ENCODE peak calls at places on chromosome 2, in four cellular contexts. U is ELR, E is D341Med, J is cerebellar nuclear complex. O is an unnamed sample.

GRCh38 chr2:215441560-215442391 is 5.9 kb upstream of the FN1 start:
- DNase-seq in U (peak), J (no peak), E (no peak), O (peak)

GRCh38 chr2:20513946-20514345 is 67.1 kb downstream of the RHOB start:
- DNase-seq in J (no peak), U (no peak), E (no peak), O (no peak)

GRCh38 chr2:238498691-238499295 is 72.1 kb downstream of the ASB1 start:
- DNase-seq in J (no peak), U (no peak), E (no peak), O (no peak)

GRCh38 chr2:56009758-56010534 is 86.4 kb upstream of the EFEMP1 start:
- DNase-seq in E (no peak), U (peak), J (no peak), O (peak)

GRCh38 chr2:10864888-10865551 is 46.7 kb upstream of the KCNF1 start:
- DNase-seq in J (no peak), E (no peak), U (no peak), O (no peak)

GRCh38 chr2:102235491-102235890 is 48.7 kb downstream of the IL1RL2 start:
- DNase-seq in J (no peak), U (peak), E (no peak), O (peak)

GRCh38 chr2:12080360-12080759 is 333.9 kb downstream of the LPIN1 start:
- DNase-seq in E (no peak), J (no peak), U (no peak), O (no peak)

GRCh38 chr2:130967020-130967495 is 126.2 kb downstream of the FAM168B start:
- DNase-seq in U (no peak), E (no peak), J (no peak), O (no peak)

GRCh38 chr2:25204190-25204838 is 35.9 kb upstream of the POMC start:
- DNase-seq in E (peak), U (no peak), J (no peak), O (no peak)

GRCh38 chr2:10957396-10957795 is 45.7 kb downstream of the KCNF1 start:
- DNase-seq in J (no peak), E (no peak), U (peak), O (no peak)

O was measured in MCF 10A.